ENCODE peak calls at places on chromosomes 1 and 21, in nine cellular contexts. M, C, W, Q, L, F, D, R and X are unnamed samples.

GRCh38 chr1:89273324-89273778 is 691 bp upstream of the GBP5 start:
- DNase-seq in M (no peak), C (no peak), W (no peak), Q (no peak), L (peak), F (no peak), D (no peak), R (no peak), X (no peak)

GRCh38 chr1:47554901-47555300 is 117.1 kb downstream of the FOXD2 start:
- DNase-seq in M (peak), C (no peak), W (no peak), Q (no peak), L (no peak), F (no peak), D (peak), R (no peak), X (peak)

GRCh38 chr1:59487335-59488031 is 190.6 kb downstream of the FGGY start:
- DNase-seq in M (peak), C (no peak), W (no peak), Q (peak), L (no peak), F (no peak), D (peak), R (no peak), X (peak)

GRCh38 chr1:50861742-50862141 is 98.3 kb downstream of the FAF1 start:
- DNase-seq in M (no peak), C (no peak), W (no peak), Q (no peak), L (no peak), F (no peak), D (no peak), R (no peak), X (no peak)

GRCh38 chr1:117093870-117094621 is 27.5 kb downstream of the TRIM45 start:
- DNase-seq in M (peak), C (peak), W (no peak), Q (peak), L (no peak), F (no peak), D (peak), R (no peak), X (peak)

GRCh38 chr1:209485167-209485566 is 98.3 kb upstream of the CAMK1G start:
- DNase-seq in M (peak), C (peak), W (no peak), Q (peak), L (no peak), F (peak), D (peak), R (no peak), X (peak)

GRCh38 chr1:231522931-231523642 is 5.4 kb upstream of the TSNAX start:
- DNase-seq in M (no peak), C (no peak), W (no peak), Q (no peak), L (no peak), F (no peak), D (no peak), R (no peak), X (no peak)

GRCh38 chr1:229046251-229046853 is 224.6 kb upstream of the RAB4A start:
- DNase-seq in M (no peak), C (no peak), W (no peak), Q (no peak), L (no peak), F (no peak), D (no peak), R (no peak), X (no peak)

GRCh38 chr1:183243190-183244065 is 57.4 kb downstream of the LAMC2 start:
- DNase-seq in M (no peak), C (peak), W (no peak), Q (peak), L (no peak), F (no peak), D (peak), R (no peak), X (no peak)

GRCh38 chr21:40254540-40255455 is 387.6 kb downstream of the PCP4 start:
- DNase-seq in M (peak), C (no peak), W (peak), Q (no peak), L (peak), F (no peak), D (no peak), R (no peak), X (peak)

GRCh38 chr1:108962681-108963051 is 618 bp downstream of the CLCC1 start:
- DNase-seq in M (no peak), C (peak), W (no peak), Q (peak), L (no peak), F (peak), D (no peak), R (peak), X (no peak)

GRCh38 chr1:58848818-58849411 is 65.1 kb upstream of the JUN start:
- DNase-seq in M (peak), C (peak), W (peak), Q (peak), L (peak), F (peak), D (peak), R (peak), X (peak)

GRCh38 chr1:167360120-167360519 is 139.4 kb downstream of the POU2F1 start:
- DNase-seq in M (no peak), C (no peak), W (peak), Q (no peak), L (no peak), F (no peak), D (peak), R (no peak), X (peak)

GRCh38 chr1:167529829-167530474 is 11.6 kb upstream of the CD247 start:
- DNase-seq in M (no peak), C (no peak), W (no peak), Q (peak), L (no peak), F (no peak), D (peak), R (no peak), X (no peak)

GRCh38 chr1:160665330-160666078 is 18.7 kb upstream of the SLAMF1 start:
- DNase-seq in M (no peak), C (no peak), W (no peak), Q (peak), L (no peak), F (peak), D (no peak), R (peak), X (no peak)

GRCh38 chr1:42336978-42337377 is 1.9 kb upstream of the FOXJ3 start:
- DNase-seq in M (no peak), C (no peak), W (no peak), Q (no peak), L (no peak), F (no peak), D (no peak), R (no peak), X (no peak)

GRCh38 chr1:67724928-67725560 is 40.0 kb downstream of the GADD45A start:
- DNase-seq in M (peak), C (no peak), W (peak), Q (peak), L (no peak), F (peak), D (peak), R (no peak), X (peak)

GRCh38 chr1:103513720-103514119 is 11.8 kb upstream of the RNPC3 start:
- DNase-seq in M (peak), C (no peak), W (no peak), Q (no peak), L (no peak), F (no peak), D (peak), R (no peak), X (no peak)

GRCh38 chr21:43644609-43645008 is 14.7 kb downstream of the HSF2BP start:
- DNase-seq in M (peak), C (no peak), W (no peak), Q (peak), L (peak), F (no peak), D (peak), R (no peak), X (peak)

GRCh38 chr1:227395391-227396028 is 77.2 kb upstream of the CDC42BPA start:
- DNase-seq in M (peak), C (no peak), W (no peak), Q (no peak), L (no peak), F (no peak), D (peak), R (no peak), X (peak)

GRCh38 chr1:66704177-66704880 is 47.9 kb upstream of the DYNLT5 start:
- DNase-seq in M (no peak), C (no peak), W (no peak), Q (no peak), L (no peak), F (no peak), D (no peak), R (no peak), X (peak)

GRCh38 chr1:99886841-99887240 is 36.7 kb downstream of the AGL start:
- DNase-seq in M (peak), C (no peak), W (no peak), Q (peak), L (no peak), F (no peak), D (no peak), R (no peak), X (peak)

GRCh38 chr1:198970919-198971318 is 332.1 kb downstream of the PTPRC start:
- DNase-seq in M (peak), C (no peak), W (no peak), Q (peak), L (no peak), F (no peak), D (peak), R (no peak), X (peak)

GRCh38 chr1:231460614-231461013 is 38.5 kb upstream of the EGLN1 start:
- DNase-seq in M (no peak), C (no peak), W (no peak), Q (peak), L (no peak), F (no peak), D (peak), R (no peak), X (peak)

GRCh38 chr1:177181280-177181630 is 10.5 kb downstream of the BRINP2 start:
- DNase-seq in M (no peak), C (no peak), W (no peak), Q (no peak), L (peak), F (peak), D (no peak), R (no peak), X (no peak)

GRCh38 chr1:163406787-163407186 is 85.0 kb downstream of the NUF2 start:
- DNase-seq in M (no peak), C (no peak), W (no peak), Q (no peak), L (no peak), F (no peak), D (no peak), R (no peak), X (no peak)

GRCh38 chr1:62209931-62210595 is 15.4 kb downstream of the L1TD1 start:
- DNase-seq in M (peak), C (no peak), W (no peak), Q (no peak), L (no peak), F (no peak), D (peak), R (no peak), X (no peak)

GRCh38 chr1:98429851-98430496 is 231.5 kb upstream of the SNX7 start:
- DNase-seq in M (no peak), C (no peak), W (no peak), Q (no peak), L (no peak), F (no peak), D (no peak), R (peak), X (no peak)

GRCh38 chr21:25639922-25640670 is 1.0 kb downstream of the JAM2 start:
- DNase-seq in M (no peak), C (peak), W (no peak), Q (no peak), L (peak), F (peak), D (no peak), R (no peak), X (peak)

GRCh38 chr21:44964381-44964780 is 24.6 kb downstream of the SLX9 start:
- DNase-seq in M (no peak), C (no peak), W (no peak), Q (no peak), L (no peak), F (no peak), D (no peak), R (no peak), X (no peak)

GRCh38 chr21:44965251-44966022 is 25.6 kb downstream of the SLX9 start:
- DNase-seq in M (no peak), C (no peak), W (no peak), Q (peak), L (no peak), F (no peak), D (no peak), R (no peak), X (peak)

GRCh38 chr21:44959376-44960091 is 19.7 kb downstream of the SLX9 start:
- DNase-seq in M (no peak), C (no peak), W (no peak), Q (no peak), L (no peak), F (no peak), D (no peak), R (no peak), X (no peak)

GRCh38 chr21:44960141-44961092 is 20.6 kb downstream of the SLX9 start:
- DNase-seq in M (no peak), C (no peak), W (no peak), Q (no peak), L (no peak), F (no peak), D (no peak), R (no peak), X (no peak)

GRCh38 chr21:44962481-44962966 is 22.7 kb downstream of the SLX9 start:
- DNase-seq in M (peak), C (no peak), W (peak), Q (peak), L (no peak), F (no peak), D (peak), R (no peak), X (peak)
- TF ChIP-seq CTCF in M (no peak), C (no peak), W (no peak), Q (no peak), L (no peak), F (no peak), D (no peak), R (no peak), X (no peak)

DNA sequence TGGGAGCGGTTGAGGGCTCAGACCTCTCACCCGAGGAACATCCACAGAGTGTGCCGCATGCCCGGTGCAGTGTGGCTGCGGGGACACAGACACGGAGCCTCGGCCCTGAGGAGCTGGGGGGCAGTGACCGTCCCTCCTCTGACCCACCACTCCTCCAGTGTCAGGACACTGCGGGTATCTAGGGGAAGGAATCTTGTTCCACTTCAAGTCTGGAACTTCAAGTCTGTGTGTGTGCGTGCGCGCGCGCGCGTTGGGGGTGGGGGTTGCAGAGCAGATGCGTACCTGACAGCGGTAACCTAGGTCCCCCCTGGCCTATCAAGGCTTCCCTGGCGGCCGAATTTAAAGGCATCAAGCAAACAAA is 17.3 kb downstream of the PCSK9 start:
- DNase-seq in M (no peak), C (no peak), W (no peak), Q (no peak), L (peak), F (no peak), D (no peak), R (no peak), X (no peak)
- H3K4me3 ChIP-seq in M (no peak), C (no peak), W (no peak), Q (no peak), L (no peak), F (peak), D (no peak), R (no peak), X (no peak)

GRCh38 chr1:243483084-243483845 is 227.4 kb downstream of the SDCCAG8 start:
- DNase-seq in M (no peak), C (no peak), W (no peak), Q (no peak), L (no peak), F (no peak), D (no peak), R (no peak), X (no peak)
- TF ChIP-seq CTCF in M (peak), C (no peak), W (peak), Q (no peak), L (peak), F (no peak), D (peak), R (no peak), X (peak)

GRCh38 chr1:14773621-14774020 is 175.1 kb downstream of the KAZN start:
- DNase-seq in M (no peak), C (no peak), W (no peak), Q (no peak), L (no peak), F (no peak), D (no peak), R (no peak), X (no peak)
- H3K4me3 ChIP-seq in M (no peak), C (no peak), W (no peak), Q (no peak), L (no peak), F (no peak), D (no peak), R (no peak), X (no peak)

GRCh38 chr1:221494670-221495069 is 247.2 kb downstream of the DUSP10 start:
- DNase-seq in M (peak), C (no peak), W (no peak), Q (peak), L (no peak), F (no peak), D (peak), R (no peak), X (peak)

GRCh38 chr1:221497051-221497450 is 244.8 kb downstream of the DUSP10 start:
- DNase-seq in M (no peak), C (no peak), W (no peak), Q (peak), L (no peak), F (peak), D (peak), R (no peak), X (no peak)
- TF ChIP-seq CTCF in M (no peak), C (no peak), W (no peak), Q (no peak), L (no peak), F (no peak), D (no peak), R (no peak), X (no peak)

GRCh38 chr1:26789612-26789865 is 1.8 kb downstream of the PIGV start:
- DNase-seq in M (no peak), C (no peak), W (no peak), Q (no peak), L (no peak), F (no peak), D (no peak), R (no peak), X (no peak)

GRCh38 chr1:26788515-26788785 is 700 bp downstream of the PIGV start:
- DNase-seq in M (no peak), C (no peak), W (no peak), Q (no peak), L (no peak), F (no peak), D (no peak), R (no peak), X (no peak)

GRCh38 chr1:26789953-26790352 is 2.2 kb downstream of the PIGV start:
- DNase-seq in M (no peak), C (no peak), W (no peak), Q (no peak), L (no peak), F (no peak), D (no peak), R (no peak), X (peak)

GRCh38 chr1:26787706-26788514 is at the start of gene PIGV:
- DNase-seq in M (peak), C (peak), W (no peak), Q (peak), L (peak), F (peak), D (peak), R (peak), X (peak)

GRCh38 chr1:26788836-26789611 is 1.3 kb downstream of the PIGV start:
- DNase-seq in M (peak), C (peak), W (no peak), Q (peak), L (peak), F (peak), D (peak), R (peak), X (peak)
- H3K4me3 ChIP-seq in M (peak), C (peak), W (peak), Q (peak), L (peak), F (peak), D (peak), R (peak), X (peak)